ENCODE peak calls at places on chromosome 10, in six cellular contexts. One of them, this sample, is unnamed.

GRCh38 chr10:72385724-72386123 is 31.0 kb upstream of the DNAJB12 start:
- DNase-seq in choroid plexus epithelial cell: no peak
- DNase-seq in kidney epithelial cell: no peak
- DNase-seq in brain microvascular endothelial cell: no peak
- DNase-seq in cardiac muscle cell: no peak
- DNase-seq in GM20000: no peak
- DNase-seq in this sample: no peak

GRCh38 chr10:110876788-110877187 is 5.1 kb downstream of the PDCD4 start:
- DNase-seq in choroid plexus epithelial cell: no peak
- DNase-seq in kidney epithelial cell: no peak
- DNase-seq in brain microvascular endothelial cell: no peak
- DNase-seq in cardiac muscle cell: no peak
- DNase-seq in GM20000: no peak
- DNase-seq in this sample: no peak

GRCh38 chr10:91820144-91820543 is 21.9 kb downstream of the TNKS2 start:
- DNase-seq in choroid plexus epithelial cell: peak; percentile 72
- DNase-seq in kidney epithelial cell: peak; percentile 53
- DNase-seq in brain microvascular endothelial cell: peak; percentile 29
- DNase-seq in cardiac muscle cell: no peak
- DNase-seq in GM20000: no peak
- DNase-seq in this sample: no peak

GRCh38 chr10:48634198-48634983 is 29.5 kb upstream of the ARHGAP22 start:
- DNase-seq in choroid plexus epithelial cell: peak; percentile 70
- DNase-seq in kidney epithelial cell: peak; percentile 45
- DNase-seq in brain microvascular endothelial cell: peak; percentile 36
- DNase-seq in cardiac muscle cell: peak; percentile 96
- DNase-seq in GM20000: no peak
- DNase-seq in this sample: peak; percentile 95

GRCh38 chr10:115129752-115130151 is 36.6 kb downstream of the ATRNL1 start:
- DNase-seq in choroid plexus epithelial cell: peak; percentile 63
- DNase-seq in kidney epithelial cell: no peak
- DNase-seq in brain microvascular endothelial cell: no peak
- DNase-seq in cardiac muscle cell: peak; percentile 54
- DNase-seq in GM20000: peak; percentile 11
- DNase-seq in this sample: peak; percentile 67

GRCh38 chr10:49080071-49080470 is 35.3 kb downstream of the VSTM4 start:
- DNase-seq in choroid plexus epithelial cell: peak; percentile 87
- DNase-seq in kidney epithelial cell: no peak
- DNase-seq in brain microvascular endothelial cell: peak; percentile 10
- DNase-seq in cardiac muscle cell: peak; percentile 73
- DNase-seq in GM20000: no peak
- DNase-seq in this sample: peak; percentile 34

GRCh38 chr10:790821-791551 is 101.5 kb upstream of the DIP2C start:
- DNase-seq in choroid plexus epithelial cell: no peak
- DNase-seq in kidney epithelial cell: no peak
- DNase-seq in brain microvascular endothelial cell: no peak
- DNase-seq in cardiac muscle cell: no peak
- DNase-seq in GM20000: no peak
- DNase-seq in this sample: no peak

GRCh38 chr10:132211246-132211645 is 24.5 kb downstream of the DPYSL4 start:
- DNase-seq in choroid plexus epithelial cell: no peak
- DNase-seq in kidney epithelial cell: no peak
- DNase-seq in brain microvascular endothelial cell: no peak
- DNase-seq in cardiac muscle cell: no peak
- DNase-seq in GM20000: no peak
- DNase-seq in this sample: no peak

GRCh38 chr10:53697038-53697437 is 924.5 kb upstream of the MBL2 start:
- DNase-seq in choroid plexus epithelial cell: peak; percentile 1
- DNase-seq in kidney epithelial cell: peak; percentile 86
- DNase-seq in brain microvascular endothelial cell: no peak
- DNase-seq in cardiac muscle cell: no peak
- DNase-seq in GM20000: no peak
- DNase-seq in this sample: no peak

GRCh38 chr10:90138844-90139243 is 437.5 kb downstream of the KIF20B start:
- DNase-seq in choroid plexus epithelial cell: peak; percentile 50
- DNase-seq in kidney epithelial cell: no peak
- DNase-seq in brain microvascular endothelial cell: peak; percentile 8
- DNase-seq in cardiac muscle cell: peak; percentile 17
- DNase-seq in GM20000: no peak
- DNase-seq in this sample: peak; percentile 12

GRCh38 chr10:113301342-113301984 is 251.4 kb upstream of the HABP2 start:
- DNase-seq in choroid plexus epithelial cell: no peak
- DNase-seq in kidney epithelial cell: no peak
- DNase-seq in brain microvascular endothelial cell: no peak
- DNase-seq in cardiac muscle cell: no peak
- DNase-seq in GM20000: no peak
- DNase-seq in this sample: no peak

GRCh38 chr10:71990706-71991269 is 26.6 kb downstream of the CHST3 start:
- DNase-seq in choroid plexus epithelial cell: no peak
- DNase-seq in kidney epithelial cell: no peak
- DNase-seq in brain microvascular endothelial cell: no peak
- DNase-seq in cardiac muscle cell: peak; percentile 20
- DNase-seq in GM20000: no peak
- DNase-seq in this sample: no peak

GRCh38 chr10:126252884-126253612 is 135.2 kb downstream of the ADAM12 start:
- DNase-seq in choroid plexus epithelial cell: peak; percentile 94
- DNase-seq in kidney epithelial cell: peak; percentile 89
- DNase-seq in brain microvascular endothelial cell: peak; percentile 97
- DNase-seq in cardiac muscle cell: peak; percentile 94
- DNase-seq in GM20000: no peak
- DNase-seq in this sample: peak; percentile 100

GRCh38 chr10:15169555-15170407 is 1.3 kb upstream of the NMT2 start:
- DNase-seq in choroid plexus epithelial cell: peak; percentile 24
- DNase-seq in kidney epithelial cell: no peak
- DNase-seq in brain microvascular endothelial cell: no peak
- DNase-seq in cardiac muscle cell: no peak
- DNase-seq in GM20000: no peak
- DNase-seq in this sample: no peak

GRCh38 chr10:114337510-114338462 is 66.5 kb downstream of the AFAP1L2 start:
- DNase-seq in choroid plexus epithelial cell: no peak
- DNase-seq in kidney epithelial cell: no peak
- DNase-seq in brain microvascular endothelial cell: no peak
- DNase-seq in cardiac muscle cell: no peak
- DNase-seq in GM20000: peak; percentile 42
- DNase-seq in this sample: no peak

GRCh38 chr10:69861251-69862240 is 59.8 kb downstream of the COL13A1 start:
- DNase-seq in choroid plexus epithelial cell: peak; percentile 93
- DNase-seq in kidney epithelial cell: peak; percentile 63
- DNase-seq in brain microvascular endothelial cell: peak; percentile 62
- DNase-seq in cardiac muscle cell: peak; percentile 90
- DNase-seq in GM20000: no peak
- DNase-seq in this sample: peak; percentile 96

GRCh38 chr10:24642921-24643678 is 80.6 kb downstream of the ARHGAP21 start:
- DNase-seq in choroid plexus epithelial cell: peak; percentile 90
- DNase-seq in kidney epithelial cell: peak; percentile 38
- DNase-seq in brain microvascular endothelial cell: peak; percentile 74
- DNase-seq in cardiac muscle cell: peak; percentile 86
- DNase-seq in GM20000: peak; percentile 39
- DNase-seq in this sample: peak; percentile 94

GRCh38 chr10:107971411-107971810 is 806.9 kb upstream of the SORCS1 start:
- DNase-seq in choroid plexus epithelial cell: peak; percentile 61
- DNase-seq in kidney epithelial cell: no peak
- DNase-seq in brain microvascular endothelial cell: no peak
- DNase-seq in cardiac muscle cell: peak; percentile 50
- DNase-seq in GM20000: no peak
- DNase-seq in this sample: peak; percentile 53

GRCh38 chr10:51892965-51893658 is 193.7 kb upstream of the CSTF2T start:
- DNase-seq in choroid plexus epithelial cell: peak; percentile 76
- DNase-seq in kidney epithelial cell: no peak
- DNase-seq in brain microvascular endothelial cell: peak; percentile 16
- DNase-seq in cardiac muscle cell: peak; percentile 32
- DNase-seq in GM20000: peak; percentile 7
- DNase-seq in this sample: no peak

GRCh38 chr10:58217612-58218011 is 50.1 kb downstream of the IPMK start:
- DNase-seq in choroid plexus epithelial cell: peak; percentile 40
- DNase-seq in kidney epithelial cell: no peak
- DNase-seq in brain microvascular endothelial cell: no peak
- DNase-seq in cardiac muscle cell: no peak
- DNase-seq in GM20000: no peak
- DNase-seq in this sample: peak; percentile 20

GRCh38 chr10:51034769-51035168 is 39.5 kb upstream of the PRKG1 start:
- DNase-seq in choroid plexus epithelial cell: no peak
- DNase-seq in kidney epithelial cell: no peak
- DNase-seq in brain microvascular endothelial cell: no peak
- DNase-seq in cardiac muscle cell: no peak
- DNase-seq in GM20000: no peak
- DNase-seq in this sample: no peak

GRCh38 chr10:122983898-122984297 is 3.7 kb downstream of the PSTK start:
- DNase-seq in choroid plexus epithelial cell: no peak
- DNase-seq in kidney epithelial cell: no peak
- DNase-seq in brain microvascular endothelial cell: no peak
- DNase-seq in cardiac muscle cell: no peak
- DNase-seq in GM20000: no peak
- DNase-seq in this sample: no peak

GRCh38 chr10:122986340-122986739 is 6.1 kb downstream of the PSTK start:
- DNase-seq in choroid plexus epithelial cell: no peak
- DNase-seq in kidney epithelial cell: no peak
- DNase-seq in brain microvascular endothelial cell: no peak
- DNase-seq in cardiac muscle cell: no peak
- DNase-seq in GM20000: no peak
- DNase-seq in this sample: no peak

GRCh38 chr10:122980209-122981065 is at the start of gene PSTK:
- DNase-seq in choroid plexus epithelial cell: peak; percentile 94
- DNase-seq in kidney epithelial cell: peak; percentile 54
- DNase-seq in brain microvascular endothelial cell: peak; percentile 79
- DNase-seq in cardiac muscle cell: peak; percentile 95
- DNase-seq in GM20000: peak; percentile 96
- DNase-seq in this sample: peak; percentile 92

GRCh38 chr10:122984708-122985107 is 4.5 kb downstream of the PSTK start:
- DNase-seq in choroid plexus epithelial cell: no peak
- DNase-seq in kidney epithelial cell: no peak
- DNase-seq in brain microvascular endothelial cell: no peak
- DNase-seq in cardiac muscle cell: no peak
- DNase-seq in GM20000: no peak
- DNase-seq in this sample: no peak

DNA sequence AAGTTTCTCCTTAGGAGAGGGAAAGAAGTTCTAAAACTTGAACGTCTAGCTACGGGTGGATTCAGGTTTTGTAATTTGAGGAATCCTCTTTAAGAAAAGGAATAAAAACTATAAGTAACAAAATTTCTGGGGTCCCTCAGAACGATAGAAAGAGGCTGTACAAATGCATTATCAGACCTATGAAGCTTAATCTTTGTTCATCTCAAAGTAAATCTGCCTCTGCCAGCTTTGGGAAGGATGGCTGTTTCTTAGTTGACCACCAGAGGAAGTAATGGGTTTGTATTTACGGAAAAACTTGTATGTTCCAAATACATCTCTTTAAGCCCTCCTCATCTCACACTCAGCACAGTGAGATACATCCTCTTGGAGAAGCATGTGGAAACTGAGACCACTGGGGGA is 864 bp downstream of the PSTK start:
- DNase-seq in choroid plexus epithelial cell: peak; percentile 77
- DNase-seq in kidney epithelial cell: no peak
- DNase-seq in brain microvascular endothelial cell: peak; percentile 35
- DNase-seq in cardiac muscle cell: peak; percentile 54
- DNase-seq in GM20000: peak; percentile 30
- DNase-seq in this sample: peak; percentile 67
- TF ChIP-seq CTCF in choroid plexus epithelial cell: peak; percentile 64
- TF ChIP-seq CTCF in kidney epithelial cell: peak; percentile 38
- TF ChIP-seq CTCF in brain microvascular endothelial cell: peak; percentile 68
- TF ChIP-seq CTCF in cardiac muscle cell: peak; percentile 48
- TF ChIP-seq CTCF in GM20000: no peak
- TF ChIP-seq CTCF in this sample: peak; percentile 75

GRCh38 chr10:29753283-29753682 is 118.5 kb upstream of the SVIL start:
- DNase-seq in choroid plexus epithelial cell: no peak
- DNase-seq in kidney epithelial cell: no peak
- DNase-seq in brain microvascular endothelial cell: no peak
- DNase-seq in cardiac muscle cell: no peak
- DNase-seq in GM20000: no peak
- DNase-seq in this sample: no peak
- TF ChIP-seq CTCF in choroid plexus epithelial cell: no peak
- TF ChIP-seq CTCF in kidney epithelial cell: no peak
- TF ChIP-seq CTCF in brain microvascular endothelial cell: no peak
- TF ChIP-seq CTCF in cardiac muscle cell: no peak
- TF ChIP-seq CTCF in GM20000: no peak
- TF ChIP-seq CTCF in this sample: no peak

GRCh38 chr10:35639021-35639521 is 3.0 kb downstream of the FZD8 start:
- DNase-seq in choroid plexus epithelial cell: no peak
- DNase-seq in kidney epithelial cell: no peak
- DNase-seq in brain microvascular endothelial cell: no peak
- DNase-seq in cardiac muscle cell: no peak
- DNase-seq in GM20000: no peak
- DNase-seq in this sample: peak; percentile 25

GRCh38 chr10:35639651-35640311 is 2.3 kb downstream of the FZD8 start:
- DNase-seq in choroid plexus epithelial cell: peak; percentile 57
- DNase-seq in kidney epithelial cell: no peak
- DNase-seq in brain microvascular endothelial cell: peak; percentile 24
- DNase-seq in cardiac muscle cell: peak; percentile 36
- DNase-seq in GM20000: peak; percentile 32
- DNase-seq in this sample: peak; percentile 55

GRCh38 chr10:35641430-35642015 is 573 bp downstream of the FZD8 start:
- DNase-seq in choroid plexus epithelial cell: peak; percentile 65
- DNase-seq in kidney epithelial cell: no peak
- DNase-seq in brain microvascular endothelial cell: no peak
- DNase-seq in cardiac muscle cell: peak; percentile 50
- DNase-seq in GM20000: peak; percentile 69
- DNase-seq in this sample: peak; percentile 37

GRCh38 chr10:35640951-35641429 is 1.1 kb downstream of the FZD8 start:
- DNase-seq in choroid plexus epithelial cell: peak; percentile 94
- DNase-seq in kidney epithelial cell: no peak
- DNase-seq in brain microvascular endothelial cell: peak; percentile 76
- DNase-seq in cardiac muscle cell: peak; percentile 90
- DNase-seq in GM20000: peak; percentile 64
- DNase-seq in this sample: peak; percentile 85

DNA sequence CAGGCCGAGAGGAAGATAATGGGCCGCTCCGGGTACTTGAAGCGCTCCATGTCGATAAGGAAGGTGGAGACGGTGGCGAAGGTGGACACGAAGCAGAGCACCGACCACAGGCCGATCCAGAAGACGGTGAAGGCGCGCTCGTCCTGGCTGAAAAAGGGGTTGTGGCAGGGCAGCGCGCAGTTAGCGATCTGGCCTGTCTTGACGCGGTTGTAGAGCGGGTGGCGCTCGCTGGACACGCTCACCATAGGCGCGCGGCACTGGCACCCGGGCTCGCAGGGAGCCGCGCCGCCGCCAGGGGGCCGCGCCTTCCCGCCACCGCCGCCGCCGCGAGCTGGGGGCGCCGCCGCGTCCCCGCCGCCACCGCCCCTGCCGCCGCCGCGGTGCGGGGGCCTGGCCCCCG is 1.6 kb downstream of the FZD8 start:
- DNase-seq in choroid plexus epithelial cell: peak; percentile 78
- DNase-seq in kidney epithelial cell: no peak
- DNase-seq in brain microvascular endothelial cell: peak; percentile 43
- DNase-seq in cardiac muscle cell: peak; percentile 76
- DNase-seq in GM20000: peak; percentile 86
- DNase-seq in this sample: peak; percentile 74
- TF ChIP-seq CTCF in choroid plexus epithelial cell: peak; percentile 32
- TF ChIP-seq CTCF in kidney epithelial cell: peak; percentile 44
- TF ChIP-seq CTCF in brain microvascular endothelial cell: peak; percentile 28
- TF ChIP-seq CTCF in cardiac muscle cell: peak; percentile 26
- TF ChIP-seq CTCF in GM20000: peak; percentile 41
- TF ChIP-seq CTCF in this sample: peak; percentile 35

DNA sequence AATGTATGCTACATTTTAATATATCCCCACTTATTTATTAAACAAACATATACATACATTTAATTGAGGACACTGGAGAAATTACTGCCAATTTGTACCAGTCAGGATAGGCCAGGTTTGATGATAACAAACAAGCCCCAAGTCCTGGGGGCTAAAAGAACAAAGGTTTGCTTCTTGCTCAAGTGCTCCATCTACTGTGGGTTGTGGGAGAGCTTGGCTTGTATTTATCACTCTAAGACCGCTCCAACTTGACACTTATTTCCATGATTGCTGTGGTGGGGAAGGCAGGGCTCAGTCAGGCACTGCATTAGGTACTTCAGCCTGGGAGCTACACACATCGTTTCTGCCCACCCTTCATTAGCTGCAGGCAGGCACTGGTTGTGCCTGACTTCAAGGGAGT is 136.6 kb upstream of the ZNF32 start:
- DNase-seq in choroid plexus epithelial cell: peak; percentile 38
- DNase-seq in kidney epithelial cell: no peak
- DNase-seq in brain microvascular endothelial cell: no peak
- DNase-seq in cardiac muscle cell: peak; percentile 51
- DNase-seq in GM20000: no peak
- DNase-seq in this sample: no peak
- TF ChIP-seq CTCF in choroid plexus epithelial cell: peak; percentile 46
- TF ChIP-seq CTCF in kidney epithelial cell: peak; percentile 8
- TF ChIP-seq CTCF in brain microvascular endothelial cell: peak; percentile 31
- TF ChIP-seq CTCF in cardiac muscle cell: peak; percentile 29
- TF ChIP-seq CTCF in GM20000: no peak
- TF ChIP-seq CTCF in this sample: peak; percentile 21

This sample was measured in fibroblast of the aortic adventitia.